ENCODE peak calls at places on chromosome 19, in six cellular contexts. K is stimulated activated CD8-positive, alpha-beta memory T cell treated with anti-CD3 and anti-CD28 coated beads, Interleukin-15, amount 100 ng/mL, for 4 hours; R is OCI-LY7; O is neural crest cell; S is KG1; Y is ELR. W is an unnamed sample.

GRCh38 chr19:13160557-13160956 is 10.3 kb downstream of the IER2 start:
- DNase-seq in K (no peak), R (no peak), O (no peak), S (no peak), Y (peak; percentile 74), W (peak; percentile 79)

GRCh38 chr19:277581-278165 is 13.5 kb downstream of the PLPP2 start:
- DNase-seq in K (no peak), R (no peak), O (peak; percentile 49), S (no peak), Y (no peak), W (peak; percentile 44)

GRCh38 chr19:19782783-19783182 is 38.8 kb downstream of the ZNF506 start:
- DNase-seq in K (no peak), R (no peak), O (no peak), S (no peak), Y (no peak), W (no peak)

GRCh38 chr19:35908977-35909683 is 1.0 kb upstream of the TYROBP start:
- DNase-seq in K (no peak), R (peak; percentile 83), O (no peak), S (peak; percentile 90), Y (no peak), W (no peak)

GRCh38 chr19:52492991-52493470 is 34.4 kb upstream of the ZNF808 start:
- DNase-seq in K (no peak), R (no peak), O (peak; percentile 14), S (no peak), Y (no peak), W (no peak)

GRCh38 chr19:8252922-8253589 is 43.9 kb downstream of the CERS4 start:
- DNase-seq in K (peak; percentile 67), R (peak; percentile 84), O (peak; percentile 97), S (peak; percentile 71), Y (peak; percentile 82), W (peak; percentile 70)

GRCh38 chr19:19115954-19116353 is 22.3 kb downstream of the TMEM161A start:
- DNase-seq in K (no peak), R (peak; percentile 58), O (peak; percentile 56), S (no peak), Y (peak; percentile 40), W (no peak)

GRCh38 chr19:31511098-31511497 is 161.9 kb upstream of the TSHZ3 start:
- DNase-seq in K (no peak), R (no peak), O (no peak), S (no peak), Y (no peak), W (no peak)

GRCh38 chr19:15181394-15181793 is 19.4 kb downstream of the NOTCH3 start:
- DNase-seq in K (no peak), R (no peak), O (no peak), S (no peak), Y (no peak), W (no peak)

GRCh38 chr19:35038623-35039512 is 2.7 kb upstream of the HPN start:
- DNase-seq in K (no peak), R (no peak), O (no peak), S (no peak), Y (no peak), W (no peak)

GRCh38 chr19:9323557-9323918 is 441 bp upstream of the ZNF559 start:
- DNase-seq in K (peak; percentile 8), R (peak; percentile 91), O (no peak), S (peak; percentile 85), Y (peak; percentile 81), W (peak; percentile 92)

GRCh38 chr19:47765522-47766358 is 12.8 kb upstream of the SELENOW start:
- DNase-seq in K (no peak), R (peak; percentile 70), O (peak; percentile 83), S (peak; percentile 8), Y (peak; percentile 64), W (peak; percentile 50)

GRCh38 chr19:3880471-3881271 is at the start of gene ATCAY:
- DNase-seq in K (no peak), R (no peak), O (peak; percentile 36), S (no peak), Y (no peak), W (no peak)

GRCh38 chr19:54114340-54114826 is 1.1 kb downstream of the TFPT start:
- DNase-seq in K (no peak), R (peak; percentile 62), O (no peak), S (no peak), Y (peak; percentile 66), W (no peak)

GRCh38 chr19:4007836-4008539 is 452 bp downstream of the PIAS4 start:
- DNase-seq in K (no peak), R (peak; percentile 30), O (no peak), S (no peak), Y (peak; percentile 56), W (peak; percentile 17)

GRCh38 chr19:58170860-58171259 is 12.0 kb upstream of the ZNF274 start:
- DNase-seq in K (no peak), R (no peak), O (no peak), S (no peak), Y (peak; percentile 92), W (peak; percentile 69)

GRCh38 chr19:29119582-29119981 is 93.4 kb downstream of the UQCRFS1 start:
- DNase-seq in K (no peak), R (no peak), O (no peak), S (no peak), Y (peak; percentile 6), W (no peak)

GRCh38 chr19:16400911-16401675 is 70.7 kb downstream of the EPS15L1 start:
- DNase-seq in K (no peak), R (no peak), O (no peak), S (no peak), Y (no peak), W (no peak)

GRCh38 chr19:5988520-5989387 is 10.8 kb upstream of the RANBP3 start:
- DNase-seq in K (no peak), R (peak; percentile 44), O (no peak), S (no peak), Y (peak; percentile 26), W (no peak)

GRCh38 chr19:31340059-31341025 is 8.9 kb downstream of the TSHZ3 start:
- DNase-seq in K (no peak), R (peak; percentile 57), O (no peak), S (no peak), Y (no peak), W (no peak)

GRCh38 chr19:24140591-24140990 is 53.6 kb downstream of the ZNF254 start:
- DNase-seq in K (no peak), R (no peak), O (no peak), S (no peak), Y (no peak), W (no peak)

GRCh38 chr19:32345261-32346207 is at the start of gene ZNF507:
- DNase-seq in K (peak; percentile 67), R (peak; percentile 88), O (peak; percentile 86), S (peak; percentile 48), Y (peak; percentile 87), W (peak; percentile 76)

GRCh38 chr19:45123440-45123850 is 30.5 kb downstream of the PPP1R37 start:
- DNase-seq in K (no peak), R (no peak), O (no peak), S (no peak), Y (no peak), W (no peak)

GRCh38 chr19:39254539-39255345 is 6.1 kb upstream of the IFNL4 start:
- DNase-seq in K (no peak), R (no peak), O (no peak), S (no peak), Y (no peak), W (no peak)

GRCh38 chr19:2290441-2291184 is 8.6 kb upstream of the PEAK3 start:
- DNase-seq in K (no peak), R (no peak), O (no peak), S (no peak), Y (no peak), W (no peak)

GRCh38 chr19:30492581-30492980 is 120.4 kb downstream of the ZNF536 start:
- DNase-seq in K (no peak), R (no peak), O (no peak), S (no peak), Y (no peak), W (no peak)

GRCh38 chr19:610071-610800 is 20.6 kb downstream of the HCN2 start:
- DNase-seq in K (no peak), R (peak; percentile 79), O (no peak), S (no peak), Y (no peak), W (peak; percentile 31)

GRCh38 chr19:49533551-49534488 is 6.0 kb downstream of the RCN3 start:
- DNase-seq in K (peak; percentile 61), R (peak; percentile 82), O (peak; percentile 79), S (no peak), Y (peak; percentile 54), W (peak; percentile 61)

GRCh38 chr19:17095141-17095919 is 19.8 kb downstream of the MYO9B start:
- DNase-seq in K (no peak), R (no peak), O (no peak), S (no peak), Y (no peak), W (no peak)